ENCODE peak calls at places on chromosomes 4 and X, in ten cellular contexts. J, Q, X, T, E, R, B, C, A and K are unnamed samples.
A peak's percentile ranks its signal among the peaks of the same experiment; 100 is the strongest.

GRCh38 chr4:36753048-36753447 is 471.6 kb downstream of the DTHD1 start:
- DNase-seq in J (no peak), Q (no peak), X (no peak), T (no peak), E (no peak), R (no peak), B (no peak), C (no peak), A (no peak), K (no peak)

GRCh38 chrX:18574591-18574990 is 97.3 kb downstream of the RS1 start:
- DNase-seq in J (no peak), Q (no peak), X (no peak), T (no peak), E (peak; percentile 53), R (peak; percentile 33), B (peak; percentile 61), C (no peak), A (no peak), K (no peak)

GRCh38 chr4:38805530-38806145 is 1.0 kb upstream of the TLR1 start:
- DNase-seq in J (peak; percentile 61), Q (no peak), X (peak; percentile 33), T (no peak), E (no peak), R (no peak), B (peak; percentile 27), C (peak; percentile 80), A (peak; percentile 33), K (no peak)

GRCh38 chr4:106344324-106344970 is 24.1 kb downstream of the GIMD1 start:
- DNase-seq in J (no peak), Q (no peak), X (no peak), T (no peak), E (no peak), R (no peak), B (peak; percentile 28), C (no peak), A (no peak), K (no peak)

GRCh38 chr4:177632481-177632880 is 190.2 kb upstream of the AGA start:
- DNase-seq in J (no peak), Q (no peak), X (no peak), T (no peak), E (peak; percentile 16), R (no peak), B (peak; percentile 5), C (no peak), A (no peak), K (no peak)

GRCh38 chr4:158322119-158322518 is 111.8 kb downstream of the TMEM144 start:
- DNase-seq in J (no peak), Q (no peak), X (no peak), T (no peak), E (peak; percentile 35), R (no peak), B (peak; percentile 53), C (no peak), A (no peak), K (no peak)

GRCh38 chr4:151169223-151169622 is 69.8 kb downstream of the RPS3A start:
- DNase-seq in J (peak; percentile 83), Q (no peak), X (peak; percentile 67), T (peak; percentile 19), E (no peak), R (peak; percentile 22), B (peak; percentile 98), C (no peak), A (no peak), K (peak; percentile 95)

GRCh38 chr4:5050520-5050955 is 742 bp upstream of the STK32B start:
- DNase-seq in J (peak; percentile 75), Q (peak; percentile 25), X (peak; percentile 76), T (peak; percentile 51), E (peak; percentile 75), R (peak; percentile 83), B (peak; percentile 81), C (peak; percentile 39), A (peak; percentile 41), K (peak; percentile 67)

GRCh38 chr4:53068755-53069154 is 206.6 kb downstream of the RASL11B start:
- DNase-seq in J (peak; percentile 7), Q (no peak), X (no peak), T (no peak), E (peak; percentile 9), R (no peak), B (no peak), C (no peak), A (no peak), K (no peak)

GRCh38 chr4:103400405-103400804 is 202.3 kb upstream of the CENPE start:
- DNase-seq in J (no peak), Q (no peak), X (no peak), T (no peak), E (peak; percentile 25), R (no peak), B (no peak), C (no peak), A (no peak), K (no peak)

GRCh38 chr4:88333741-88334405 is 44.8 kb upstream of the HERC6 start:
- DNase-seq in J (no peak), Q (no peak), X (no peak), T (no peak), E (no peak), R (no peak), B (peak; percentile 81), C (no peak), A (no peak), K (no peak)

GRCh38 chr4:16140520-16141249 is 56.9 kb upstream of the PROM1 start:
- DNase-seq in J (no peak), Q (peak; percentile 75), X (no peak), T (peak; percentile 75), E (peak; percentile 94), R (no peak), B (peak; percentile 90), C (no peak), A (no peak), K (no peak)

GRCh38 chr4:95318483-95318882 is 230.3 kb downstream of the UNC5C start:
- DNase-seq in J (no peak), Q (no peak), X (no peak), T (no peak), E (peak; percentile 7), R (no peak), B (no peak), C (no peak), A (no peak), K (no peak)

GRCh38 chrX:40392599-40392998 is 188.2 kb upstream of the ATP6AP2 start:
- DNase-seq in J (peak; percentile 52), Q (no peak), X (no peak), T (no peak), E (no peak), R (no peak), B (no peak), C (no peak), A (no peak), K (no peak)

GRCh38 chrX:44873415-44874270 is 655 bp downstream of the KDM6A start:
- DNase-seq in J (peak; percentile 40), Q (no peak), X (peak; percentile 66), T (peak; percentile 77), E (peak; percentile 29), R (peak; percentile 35), B (peak; percentile 46), C (no peak), A (peak; percentile 46), K (peak; percentile 41)